ENCODE peak calls at places on chromosomes 3 and 15, in six cellular contexts. U is transverse colon, W is right atrium auricular region, E is MM.1S, P is BE2C, Y is ovary. F is an unnamed sample. For H3K4me1, the result is how much of the 10 kb centered on the place peaks cover.

GRCh38 chr15:35293353-35294130 is 208.4 kb upstream of the NANOGP8 start:
- DNase-seq in U (no peak), W (no peak), E (no peak), P (no peak), Y (no peak), F (no peak)

GRCh38 chr3:185825639-185826481 is 1.0 kb upstream of the IGF2BP2 start:
- DNase-seq in U (peak), W (no peak), E (peak), P (peak), Y (peak), F (peak)

GRCh38 chr3:124834723-124835718 is 52.1 kb downstream of the ITGB5 start:
- DNase-seq in U (peak), W (peak), E (peak), P (peak), Y (peak), F (no peak)

GRCh38 chr3:107117922-107118576 is 259.2 kb upstream of the CCDC54 start:
- DNase-seq in U (no peak), W (peak), E (peak), P (peak), Y (peak), F (peak)

GRCh38 chr3:128170866-128171516 is 17.7 kb downstream of the EEFSEC start:
- DNase-seq in U (peak), W (peak), E (no peak), P (peak), Y (peak), F (peak)

GRCh38 chr3:60291115-60291514 is 960.1 kb downstream of the FHIT start:
- DNase-seq in U (no peak), W (no peak), E (no peak), P (no peak), Y (no peak), F (no peak)

GRCh38 chr15:71044006-71044405 is 71.3 kb upstream of the THSD4 start:
- DNase-seq in U (no peak), W (no peak), E (no peak), P (no peak), Y (no peak), F (no peak)

GRCh38 chr3:42501681-42502428 is 588 bp upstream of the VIPR1 start:
- DNase-seq in U (peak), W (peak), E (peak), P (peak), Y (no peak), F (peak)

GRCh38 chr15:41933771-41934170 is 38.6 kb downstream of the EHD4 start:
- DNase-seq in U (peak), W (no peak), E (no peak), P (no peak), Y (no peak), F (no peak)

GRCh38 chr3:168096210-168096795 is 579 bp upstream of the GOLIM4 start:
- DNase-seq in U (peak), W (peak), E (peak), P (peak), Y (peak), F (peak)

GRCh38 chr3:37540786-37541185 is 320.9 kb upstream of the CTDSPL start:
- DNase-seq in U (no peak), W (no peak), E (no peak), P (no peak), Y (no peak), F (no peak)

GRCh38 chr3:99499235-99499798 is 139.1 kb upstream of the COL8A1 start:
- DNase-seq in U (no peak), W (no peak), E (peak), P (peak), Y (peak), F (peak)

DNA sequence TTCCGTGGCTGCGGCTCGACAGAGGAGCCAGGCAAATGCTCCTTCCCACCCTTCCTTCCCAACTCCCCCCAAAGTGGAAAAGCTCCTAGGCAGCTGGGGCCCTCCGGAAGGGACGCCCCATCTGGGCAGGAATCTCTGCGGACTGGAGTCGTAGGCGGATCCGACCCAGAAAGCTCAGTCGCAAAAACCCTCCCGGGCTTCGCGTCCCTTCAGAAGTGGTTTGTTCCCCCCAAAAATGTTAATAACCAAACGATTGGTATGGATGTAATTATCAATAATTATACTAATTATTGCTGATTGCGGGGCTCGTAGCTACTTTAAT is 3.8 kb downstream of the RNU6-1 start:
- DNase-seq in U (no peak), W (no peak), E (no peak), P (no peak), Y (no peak), F (no peak)
- H3K4me1 ChIP-seq in U (under half), W (under half), E (under half), P (under half), Y (under half), F (under half)

GRCh38 chr3:11640009-11640673 is 3.6 kb downstream of the VGLL4 start:
- DNase-seq in U (no peak), W (no peak), E (no peak), P (no peak), Y (no peak), F (no peak)
- H3K4me3 ChIP-seq in U (peak), W (no peak), E (no peak), P (peak), Y (peak), F (no peak)

GRCh38 chr3:176469694-176470205 is 727.5 kb downstream of the TBL1XR1 start:
- DNase-seq in U (no peak), W (no peak), E (no peak), P (no peak), Y (no peak), F (peak)
- H3K4me1 ChIP-seq in U (under half), W (under half), E (under half), P (under half), Y (under half), F (under half)

GRCh38 chr15:80948651-80949292 is 40.8 kb downstream of the MESD start:
- DNase-seq in U (no peak), W (peak), E (no peak), P (no peak), Y (no peak), F (no peak)
- H3K4me3 ChIP-seq in U (no peak), W (no peak), E (no peak), P (no peak), Y (no peak), F (no peak)

F was measured in HAP-1.